ENCODE peak calls at places on chromosomes 4 and X, in four cellular contexts. Q, Y, E and B are unnamed samples.

GRCh38 chr4:81921757-81922159 is 450.1 kb upstream of the RASGEF1B start:
- DNase-seq in Y (no peak), Q (no peak), E (no peak), B (peak; percentile 25)

GRCh38 chr4:88008624-88009235 is 1.3 kb downstream of the PKD2 start:
- DNase-seq in E (no peak), Y (peak; percentile 78), Q (no peak), B (no peak)

GRCh38 chr4:81472249-81473085 is 760 bp upstream of the RASGEF1B start:
- DNase-seq in E (peak; percentile 14), Q (peak; percentile 60), Y (no peak), B (peak; percentile 90)

GRCh38 chr4:122855491-122855890 is 28.9 kb downstream of the FGF2 start:
- DNase-seq in Q (no peak), E (no peak), Y (peak; percentile 39), B (peak; percentile 5)

GRCh38 chrX:9182041-9182440 is 148.1 kb upstream of the FAM9B start:
- DNase-seq in E (no peak), Q (no peak), Y (no peak), B (no peak)

GRCh38 chr4:52015366-52015765 is 4.8 kb downstream of the LRRC66 start:
- DNase-seq in Y (peak; percentile 53), E (no peak), Q (no peak), B (no peak)

GRCh38 chrX:39431893-39432292 is 630.6 kb downstream of the MID1IP1 start:
- DNase-seq in Y (no peak), Q (no peak), E (no peak), B (no peak)

GRCh38 chr4:182022899-182023298 is 220.3 kb upstream of the TENM3 start:
- DNase-seq in Y (no peak), E (no peak), Q (no peak), B (no peak)

GRCh38 chrX:153628129-153628528 is 18.9 kb upstream of the DUSP9 start:
- DNase-seq in E (no peak), Q (no peak), Y (no peak), B (no peak)

GRCh38 chr4:24842356-24842755 is 47.0 kb downstream of the SOD3 start:
- DNase-seq in Q (no peak), Y (peak; percentile 13), E (no peak), B (no peak)

GRCh38 chrX:119041175-119041574 is 31.6 kb upstream of the CT47C1 start:
- DNase-seq in Q (no peak), Y (peak; percentile 90), E (peak; percentile 44), B (no peak)

GRCh38 chr4:154024097-154024496 is 235.2 kb upstream of the SFRP2 start:
- DNase-seq in Y (no peak), Q (no peak), E (no peak), B (no peak)

GRCh38 chrX:12647230-12647629 is 144.0 kb upstream of the PRPS2 start:
- DNase-seq in Q (no peak), E (no peak), Y (no peak), B (no peak)

GRCh38 chrX:102712967-102713677 is 874 bp downstream of the GPRASP2 start:
- DNase-seq in Y (peak; percentile 58), E (peak; percentile 55), Q (no peak), B (no peak)

GRCh38 chr4:152109585-152110509 is 349.0 kb upstream of the GATB start:
- DNase-seq in Q (no peak), Y (peak; percentile 82), E (no peak), B (no peak)

GRCh38 chr4:29075366-29075765 is 1644.8 kb upstream of the PCDH7 start:
- DNase-seq in Q (no peak), E (no peak), Y (no peak), B (no peak)

GRCh38 chrX:102976290-102976689 is 39.2 kb downstream of the RAB40AL start:
- DNase-seq in E (no peak), Q (no peak), Y (no peak), B (no peak)

GRCh38 chrX:118495958-118496762 is 545 bp downstream of the DOCK11 start:
- DNase-seq in Y (peak; percentile 1), E (no peak), Q (peak; percentile 82), B (peak; percentile 84)

GRCh38 chr4:185534850-185535761 is at the start of gene PDLIM3:
- DNase-seq in Q (no peak), E (peak; percentile 21), Y (peak; percentile 65), B (no peak)

GRCh38 chrX:54509401-54509800 is 13.4 kb upstream of the FGD1 start:
- DNase-seq in Q (no peak), Y (peak; percentile 60), E (no peak), B (no peak)

GRCh38 chr4:151854731-151855130 is 93.9 kb upstream of the GATB start:
- DNase-seq in Y (no peak), Q (no peak), E (no peak), B (no peak)

GRCh38 chr4:160562661-160563060 is 1459.8 kb downstream of the RAPGEF2 start:
- DNase-seq in Q (no peak), Y (no peak), E (no peak), B (no peak)

GRCh38 chr4:169070895-169071218 is 60.8 kb upstream of the CBR4 start:
- DNase-seq in E (peak; percentile 41), Q (no peak), Y (no peak), B (no peak)

GRCh38 chr4:147312376-147313046 is 168.4 kb upstream of the EDNRA start:
- DNase-seq in E (no peak), Y (no peak), Q (no peak), B (no peak)

GRCh38 chrX:11757729-11758399 is at the start of gene MSL3:
- DNase-seq in E (peak; percentile 31), Y (peak; percentile 71), Q (no peak), B (peak; percentile 56)

GRCh38 chrX:132470179-132470578 is 18.7 kb downstream of the MBNL3 start:
- DNase-seq in Q (no peak), Y (no peak), E (no peak), B (no peak)

GRCh38 chrX:132470830-132471229 is 18.0 kb downstream of the MBNL3 start:
- DNase-seq in Q (no peak), Y (no peak), E (no peak), B (no peak)

GRCh38 chrX:132467029-132467428 is 21.8 kb downstream of the MBNL3 start:
- DNase-seq in E (no peak), Q (no peak), Y (no peak), B (no peak)

GRCh38 chrX:132463411-132463810 is 25.4 kb downstream of the MBNL3 start:
- DNase-seq in E (no peak), Q (peak; percentile 19), Y (no peak), B (no peak)

DNA sequence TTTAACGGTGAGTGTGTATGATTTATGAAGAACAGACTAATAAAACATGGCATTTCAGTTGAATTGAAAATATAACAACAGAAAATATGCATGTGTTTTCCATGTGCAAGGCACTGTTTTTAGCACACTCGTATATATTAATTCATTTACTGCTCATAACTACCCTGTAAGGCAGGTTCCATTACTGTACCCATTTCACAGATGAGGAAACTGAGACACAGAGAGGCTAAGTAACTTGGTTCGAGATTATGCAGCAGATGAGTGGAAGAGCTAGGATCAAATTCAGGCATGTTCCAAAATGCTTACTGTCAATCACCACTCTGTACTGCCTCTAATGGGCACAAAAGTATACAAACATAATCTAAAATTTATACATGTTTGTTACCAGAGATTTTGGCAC is 20.4 kb downstream of the MBNL3 start:
- DNase-seq in Q (no peak), E (no peak), Y (no peak), B (no peak)
- H3K4me3 ChIP-seq in Q (no peak overlapping the region), E (no peak overlapping the region), Y (no peak overlapping the region), B (no peak overlapping the region)

GRCh38 chr4:61200991-61201526 is 933 bp downstream of the ADGRL3 start:
- DNase-seq in Q (no peak), E (no peak), Y (no peak), B (no peak)
- H3K4me2 ChIP-seq in Q (no peak overlapping the region), E (peak overlapping the region; percentile 83), Y (peak overlapping the region; percentile 67), B (no peak overlapping the region)

DNA sequence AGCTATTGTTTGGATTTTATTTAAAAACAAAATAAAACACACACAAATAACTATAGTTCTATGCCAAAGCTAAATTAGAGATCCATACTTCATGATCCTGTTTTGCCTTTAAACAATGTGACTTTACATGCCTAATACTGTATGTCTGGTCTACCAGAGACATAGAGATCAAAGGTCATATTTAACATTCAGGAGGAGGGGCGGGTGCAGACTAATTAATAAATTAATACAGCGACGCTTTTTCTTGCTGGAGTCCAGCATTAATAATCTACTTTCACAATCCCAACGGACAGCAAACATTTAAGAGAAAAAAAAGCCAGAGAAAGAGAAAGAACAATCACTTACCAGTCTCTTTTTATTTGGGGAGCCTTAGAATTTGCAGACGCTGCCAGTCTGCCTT is 533 bp downstream of the CXXC4 start:
- DNase-seq in Q (no peak), E (no peak), Y (no peak), B (no peak)
- H3K4me3 ChIP-seq in Q (no peak overlapping the region), E (peak overlapping the region; percentile 57), Y (no peak overlapping the region), B (no peak overlapping the region)

GRCh38 chrX:113804293-113804692 is 779.6 kb upstream of the HTR2C start:
- DNase-seq in Y (no peak), E (no peak), Q (no peak), B (no peak)
- H3K4me2 ChIP-seq in Y (no peak overlapping the region), E (no peak overlapping the region), Q (no peak overlapping the region), B (no peak overlapping the region)

GRCh38 chr4:2416564-2417195 is 1.8 kb downstream of the ZFYVE28 start:
- DNase-seq in Q (no peak), E (no peak), Y (peak; percentile 41), B (no peak)

GRCh38 chr4:2417765-2418651 is at the start of gene ZFYVE28:
- DNase-seq in E (peak; percentile 22), Q (no peak), Y (peak; percentile 47), B (no peak)

GRCh38 chr4:2415213-2415612 is 3.2 kb downstream of the ZFYVE28 start:
- DNase-seq in Q (no peak), E (no peak), Y (no peak), B (no peak)

GRCh38 chr4:2417196-2417764 is 1.2 kb downstream of the ZFYVE28 start:
- DNase-seq in Q (no peak), E (no peak), Y (peak; percentile 32), B (no peak)

GRCh38 chr4:2415881-2416563 is 2.4 kb downstream of the ZFYVE28 start:
- DNase-seq in Y (no peak), E (no peak), Q (no peak), B (no peak)
- H3K4me3 ChIP-seq in Y (peak overlapping the region; percentile 62), E (peak overlapping the region; percentile 74), Q (no peak overlapping the region), B (no peak overlapping the region)

GRCh38 chr4:75003979-75004378 is 71.1 kb downstream of the PARM1 start:
- DNase-seq in Y (no peak), E (no peak), Q (no peak), B (no peak)
- H3K4me2 ChIP-seq in Y (no peak overlapping the region), E (no peak overlapping the region), Q (no peak overlapping the region), B (no peak overlapping the region)

GRCh38 chr4:139660518-139661149 is 5.0 kb upstream of the MGST2 start:
- DNase-seq in Q (no peak), Y (peak; percentile 83), E (no peak), B (no peak)
- H3K4me3 ChIP-seq in Q (no peak overlapping the region), Y (no peak overlapping the region), E (no peak overlapping the region), B (no peak overlapping the region)

GRCh38 chr4:176276710-176277109 is 7.7 kb upstream of the ASB5 start:
- DNase-seq in Y (no peak), E (no peak), Q (no peak), B (no peak)

GRCh38 chr4:176272799-176273198 is 3.8 kb upstream of the ASB5 start:
- DNase-seq in E (no peak), Y (no peak), Q (no peak), B (no peak)

GRCh38 chr4:176273741-176274140 is 4.7 kb upstream of the ASB5 start:
- DNase-seq in E (no peak), Q (no peak), Y (no peak), B (no peak)

GRCh38 chr4:176271749-176272148 is 2.7 kb upstream of the ASB5 start:
- DNase-seq in Y (no peak), Q (no peak), E (no peak), B (no peak)

GRCh38 chr4:176274441-176274840 is 5.4 kb upstream of the ASB5 start:
- DNase-seq in Q (no peak), Y (no peak), E (no peak), B (no peak)
- H3K4me2 ChIP-seq in Q (no peak overlapping the region), Y (no peak overlapping the region), E (peak overlapping the region; percentile 20), B (no peak overlapping the region)